ENCODE peak calls at places on chromosomes 2 and 18, in seven cellular contexts. One of them, this sample, is unnamed.

GRCh38 chr18:23972416-23972815 is 42.1 kb upstream of the TTC39C start:
- DNase-seq in bronchial epithelial cell: no peak
- DNase-seq in fibroblast of lung: peak; percentile 33
- DNase-seq in AG04450: no peak
- DNase-seq in astrocyte of the spinal cord: no peak
- DNase-seq in sigmoid colon: no peak
- DNase-seq in naive thymus-derived CD4-positive, alpha-beta T cell: no peak
- DNase-seq in this sample: no peak

GRCh38 chr2:213545481-213545880 is 261.2 kb downstream of the SPAG16 start:
- DNase-seq in bronchial epithelial cell: no peak
- DNase-seq in fibroblast of lung: no peak
- DNase-seq in AG04450: no peak
- DNase-seq in astrocyte of the spinal cord: no peak
- DNase-seq in sigmoid colon: no peak
- DNase-seq in naive thymus-derived CD4-positive, alpha-beta T cell: no peak
- DNase-seq in this sample: no peak

GRCh38 chr2:125553768-125554167 is 1102.2 kb upstream of the GYPC start:
- DNase-seq in bronchial epithelial cell: no peak
- DNase-seq in fibroblast of lung: no peak
- DNase-seq in AG04450: no peak
- DNase-seq in astrocyte of the spinal cord: no peak
- DNase-seq in sigmoid colon: no peak
- DNase-seq in naive thymus-derived CD4-positive, alpha-beta T cell: no peak
- DNase-seq in this sample: no peak

GRCh38 chr2:63257473-63257872 is 206.8 kb downstream of the OTX1 start:
- DNase-seq in bronchial epithelial cell: no peak
- DNase-seq in fibroblast of lung: no peak
- DNase-seq in AG04450: no peak
- DNase-seq in astrocyte of the spinal cord: no peak
- DNase-seq in sigmoid colon: no peak
- DNase-seq in naive thymus-derived CD4-positive, alpha-beta T cell: no peak
- DNase-seq in this sample: peak; percentile 32

GRCh38 chr2:188378551-188378950 is 86.9 kb downstream of the GULP1 start:
- DNase-seq in bronchial epithelial cell: no peak
- DNase-seq in fibroblast of lung: peak; percentile 18
- DNase-seq in AG04450: no peak
- DNase-seq in astrocyte of the spinal cord: no peak
- DNase-seq in sigmoid colon: no peak
- DNase-seq in naive thymus-derived CD4-positive, alpha-beta T cell: no peak
- DNase-seq in this sample: no peak

GRCh38 chr2:167420261-167420660 is 532.0 kb downstream of the XIRP2 start:
- DNase-seq in bronchial epithelial cell: no peak
- DNase-seq in fibroblast of lung: peak; percentile 50
- DNase-seq in AG04450: no peak
- DNase-seq in astrocyte of the spinal cord: peak; percentile 55
- DNase-seq in sigmoid colon: no peak
- DNase-seq in naive thymus-derived CD4-positive, alpha-beta T cell: no peak
- DNase-seq in this sample: no peak

GRCh38 chr18:9925369-9925768 is 11.6 kb downstream of the VAPA start:
- DNase-seq in bronchial epithelial cell: no peak
- DNase-seq in fibroblast of lung: peak; percentile 61
- DNase-seq in AG04450: no peak
- DNase-seq in astrocyte of the spinal cord: peak; percentile 42
- DNase-seq in sigmoid colon: no peak
- DNase-seq in naive thymus-derived CD4-positive, alpha-beta T cell: no peak
- DNase-seq in this sample: no peak

GRCh38 chr2:41495050-41495449 is 552.8 kb upstream of the PKDCC start:
- DNase-seq in bronchial epithelial cell: no peak
- DNase-seq in fibroblast of lung: no peak
- DNase-seq in AG04450: no peak
- DNase-seq in astrocyte of the spinal cord: peak; percentile 5
- DNase-seq in sigmoid colon: no peak
- DNase-seq in naive thymus-derived CD4-positive, alpha-beta T cell: no peak
- DNase-seq in this sample: no peak

GRCh38 chr2:219000569-219000960 is 7.3 kb upstream of the CRYBA2 start:
- DNase-seq in bronchial epithelial cell: no peak
- DNase-seq in fibroblast of lung: no peak
- DNase-seq in AG04450: no peak
- DNase-seq in astrocyte of the spinal cord: no peak
- DNase-seq in sigmoid colon: no peak
- DNase-seq in naive thymus-derived CD4-positive, alpha-beta T cell: no peak
- DNase-seq in this sample: no peak

GRCh38 chr2:205688417-205689200 is 6.3 kb downstream of the NRP2 start:
- DNase-seq in bronchial epithelial cell: no peak
- DNase-seq in fibroblast of lung: peak; percentile 58
- DNase-seq in AG04450: no peak
- DNase-seq in astrocyte of the spinal cord: no peak
- DNase-seq in sigmoid colon: peak; percentile 75
- DNase-seq in naive thymus-derived CD4-positive, alpha-beta T cell: no peak
- DNase-seq in this sample: no peak

GRCh38 chr2:171248205-171248662 is 87.5 kb upstream of the TLK1 start:
- DNase-seq in bronchial epithelial cell: no peak
- DNase-seq in fibroblast of lung: no peak
- DNase-seq in AG04450: no peak
- DNase-seq in astrocyte of the spinal cord: no peak
- DNase-seq in sigmoid colon: no peak
- DNase-seq in naive thymus-derived CD4-positive, alpha-beta T cell: peak; percentile 80
- DNase-seq in this sample: peak; percentile 32

GRCh38 chr2:17309741-17310339 is 208.4 kb downstream of the RAD51AP2 start:
- DNase-seq in bronchial epithelial cell: peak; percentile 69
- DNase-seq in fibroblast of lung: peak; percentile 55
- DNase-seq in AG04450: no peak
- DNase-seq in astrocyte of the spinal cord: peak; percentile 53
- DNase-seq in sigmoid colon: no peak
- DNase-seq in naive thymus-derived CD4-positive, alpha-beta T cell: no peak
- DNase-seq in this sample: peak; percentile 3

GRCh38 chr2:224520064-224520463 is 65.1 kb downstream of the CUL3 start:
- DNase-seq in bronchial epithelial cell: peak; percentile 60
- DNase-seq in fibroblast of lung: peak; percentile 81
- DNase-seq in AG04450: peak; percentile 80
- DNase-seq in astrocyte of the spinal cord: peak; percentile 80
- DNase-seq in sigmoid colon: no peak
- DNase-seq in naive thymus-derived CD4-positive, alpha-beta T cell: peak; percentile 2
- DNase-seq in this sample: peak; percentile 61

GRCh38 chr2:224524657-224525056 is 60.5 kb downstream of the CUL3 start:
- DNase-seq in bronchial epithelial cell: no peak
- DNase-seq in fibroblast of lung: no peak
- DNase-seq in AG04450: no peak
- DNase-seq in astrocyte of the spinal cord: no peak
- DNase-seq in sigmoid colon: no peak
- DNase-seq in naive thymus-derived CD4-positive, alpha-beta T cell: no peak
- DNase-seq in this sample: no peak

GRCh38 chr2:224518806-224519580 is 66.2 kb downstream of the CUL3 start:
- DNase-seq in bronchial epithelial cell: peak; percentile 78
- DNase-seq in fibroblast of lung: peak; percentile 86
- DNase-seq in AG04450: peak; percentile 39
- DNase-seq in astrocyte of the spinal cord: peak; percentile 52
- DNase-seq in sigmoid colon: no peak
- DNase-seq in naive thymus-derived CD4-positive, alpha-beta T cell: no peak
- DNase-seq in this sample: no peak

GRCh38 chr2:224517963-224518362 is 67.2 kb downstream of the CUL3 start:
- DNase-seq in bronchial epithelial cell: no peak
- DNase-seq in fibroblast of lung: no peak
- DNase-seq in AG04450: no peak
- DNase-seq in astrocyte of the spinal cord: no peak
- DNase-seq in sigmoid colon: no peak
- DNase-seq in naive thymus-derived CD4-positive, alpha-beta T cell: no peak
- DNase-seq in this sample: no peak

DNA sequence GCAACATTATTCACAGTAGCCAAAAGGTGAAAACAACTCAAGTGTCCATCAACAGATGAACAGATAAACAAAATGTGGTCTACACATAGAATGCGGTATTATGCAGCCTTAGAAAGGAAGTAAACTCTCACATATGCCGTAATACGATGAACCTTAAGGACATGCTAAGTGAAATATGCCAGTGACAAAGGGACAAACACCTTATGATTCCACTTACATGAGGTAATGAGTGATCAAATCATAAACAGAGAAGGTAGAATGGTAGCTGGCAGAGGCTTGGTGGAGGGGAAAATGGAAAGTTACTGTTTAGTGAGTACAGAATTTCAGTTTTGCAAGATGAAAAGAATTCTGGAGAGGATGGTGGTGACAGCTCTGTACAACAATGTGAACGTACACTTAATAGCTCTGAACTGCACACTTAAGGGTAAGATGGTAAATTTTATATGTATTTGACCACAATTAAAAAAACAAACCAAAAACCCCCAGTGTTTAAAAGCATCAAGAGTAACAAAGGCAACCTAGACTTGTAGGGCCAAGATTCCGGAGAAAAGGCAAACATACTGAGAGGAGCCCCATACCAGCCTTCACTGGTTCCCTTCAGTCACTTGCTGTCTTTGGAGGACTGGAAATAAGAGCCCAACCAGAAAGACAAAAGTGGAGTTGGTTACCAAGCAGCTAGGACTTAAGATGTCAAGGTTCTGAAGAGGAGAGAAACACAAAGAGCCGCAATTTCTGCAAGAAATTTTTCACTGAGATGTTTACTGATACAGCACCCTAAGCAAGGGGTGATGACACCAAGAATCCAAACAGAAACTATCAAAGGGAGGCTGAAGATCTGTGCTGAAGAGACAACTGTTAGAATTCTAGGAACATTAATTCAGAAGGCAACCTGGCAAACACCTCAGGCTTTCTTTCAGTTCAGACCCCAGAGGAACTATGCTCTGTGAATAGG is 61.3 kb downstream of the CUL3 start:
- DNase-seq in bronchial epithelial cell: peak; percentile 34
- DNase-seq in fibroblast of lung: peak; percentile 49
- DNase-seq in AG04450: no peak
- DNase-seq in astrocyte of the spinal cord: no peak
- DNase-seq in sigmoid colon: no peak
- DNase-seq in naive thymus-derived CD4-positive, alpha-beta T cell: peak; percentile 20
- DNase-seq in this sample: no peak
- H3K4me3 ChIP-seq in bronchial epithelial cell: no peak overlapping the region
- H3K4me3 ChIP-seq in fibroblast of lung: no peak overlapping the region
- H3K4me3 ChIP-seq in AG04450: no peak overlapping the region
- H3K4me3 ChIP-seq in astrocyte of the spinal cord: no peak overlapping the region
- H3K4me3 ChIP-seq in sigmoid colon: no peak overlapping the region
- H3K4me3 ChIP-seq in naive thymus-derived CD4-positive, alpha-beta T cell: peak overlapping the region; percentile 4
- H3K4me3 ChIP-seq in this sample: peak overlapping the region; percentile 15

GRCh38 chr2:8376603-8377423 is 305.0 kb upstream of the ID2 start:
- DNase-seq in bronchial epithelial cell: no peak
- DNase-seq in fibroblast of lung: peak; percentile 16
- DNase-seq in AG04450: no peak
- DNase-seq in astrocyte of the spinal cord: peak; percentile 9
- DNase-seq in sigmoid colon: no peak
- DNase-seq in naive thymus-derived CD4-positive, alpha-beta T cell: no peak
- DNase-seq in this sample: no peak
- H3K4me3 ChIP-seq in bronchial epithelial cell: no peak overlapping the region
- H3K4me3 ChIP-seq in fibroblast of lung: no peak overlapping the region
- H3K4me3 ChIP-seq in AG04450: no peak overlapping the region
- H3K4me3 ChIP-seq in astrocyte of the spinal cord: no peak overlapping the region
- H3K4me3 ChIP-seq in sigmoid colon: no peak overlapping the region
- H3K4me3 ChIP-seq in naive thymus-derived CD4-positive, alpha-beta T cell: no peak overlapping the region
- H3K4me3 ChIP-seq in this sample: no peak overlapping the region

GRCh38 chr18:77087391-77088141 is 45.0 kb downstream of the MBP start:
- DNase-seq in bronchial epithelial cell: no peak
- DNase-seq in fibroblast of lung: peak; percentile 51
- DNase-seq in AG04450: no peak
- DNase-seq in astrocyte of the spinal cord: peak; percentile 54
- DNase-seq in sigmoid colon: peak; percentile 84
- DNase-seq in naive thymus-derived CD4-positive, alpha-beta T cell: no peak
- DNase-seq in this sample: no peak
- H3K4me3 ChIP-seq in bronchial epithelial cell: no peak overlapping the region
- H3K4me3 ChIP-seq in fibroblast of lung: peak overlapping the region; percentile 40
- H3K4me3 ChIP-seq in AG04450: peak overlapping the region; percentile 39
- H3K4me3 ChIP-seq in astrocyte of the spinal cord: peak overlapping the region; percentile 38
- H3K4me3 ChIP-seq in sigmoid colon: peak overlapping the region; percentile 37
- H3K4me3 ChIP-seq in naive thymus-derived CD4-positive, alpha-beta T cell: no peak overlapping the region
- H3K4me3 ChIP-seq in this sample: no peak overlapping the region

GRCh38 chr2:144686518-144687215 is 166.7 kb upstream of the ZEB2 start:
- DNase-seq in bronchial epithelial cell: no peak
- DNase-seq in fibroblast of lung: no peak
- DNase-seq in AG04450: no peak
- DNase-seq in astrocyte of the spinal cord: no peak
- DNase-seq in sigmoid colon: no peak
- DNase-seq in naive thymus-derived CD4-positive, alpha-beta T cell: no peak
- DNase-seq in this sample: no peak
- H3K4me3 ChIP-seq in bronchial epithelial cell: no peak overlapping the region
- H3K4me3 ChIP-seq in fibroblast of lung: no peak overlapping the region
- H3K4me3 ChIP-seq in AG04450: no peak overlapping the region
- H3K4me3 ChIP-seq in astrocyte of the spinal cord: no peak overlapping the region
- H3K4me3 ChIP-seq in sigmoid colon: no peak overlapping the region
- H3K4me3 ChIP-seq in naive thymus-derived CD4-positive, alpha-beta T cell: no peak overlapping the region
- H3K4me3 ChIP-seq in this sample: no peak overlapping the region